ENCODE peak calls at places on chromosomes 13 and 19, in seven cellular contexts. O is Peyer's patch; A is EL; D is KG1; S is activated naive CD8-positive, alpha-beta T cell treated with anti-CD3 and anti-CD28 coated beads for 36 hours; E is neuronal stem cell; Q is stimulated activated CD4-positive, alpha-beta T cell treated with anti-CD3 and anti-CD28 coated beads, Interleukin-1b, Interleukin-23, amount 100 ng/mL, for 1 hour. I is an unnamed sample.

GRCh38 chr13:52169839-52170238 is 10.4 kb upstream of the NEK3 start:
- DNase-seq in O (no peak), A (no peak), D (no peak), S (no peak), E (no peak), Q (no peak), I (no peak)

GRCh38 chr19:36120092-36120983 is 5.1 kb downstream of the TBCB start:
- DNase-seq in O (no peak), A (no peak), D (no peak), S (no peak), E (no peak), Q (no peak), I (no peak)

GRCh38 chr19:13892885-13893284 is 13.0 kb downstream of the BRME1 start:
- DNase-seq in O (no peak), A (no peak), D (no peak), S (no peak), E (no peak), Q (no peak), I (no peak)

GRCh38 chr13:108083056-108083455 is 132.3 kb downstream of the LIG4 start:
- DNase-seq in O (no peak), A (no peak), D (no peak), S (no peak), E (no peak), Q (no peak), I (no peak)

GRCh38 chr19:4376245-4376990 is 23.9 kb downstream of the SH3GL1 start:
- DNase-seq in O (no peak), A (no peak), D (no peak), S (no peak), E (no peak), Q (no peak), I (no peak)

GRCh38 chr13:59514316-59514715 is 649.4 kb downstream of the DIAPH3 start:
- DNase-seq in O (no peak), A (no peak), D (no peak), S (no peak), E (no peak), Q (no peak), I (no peak)

GRCh38 chr19:54096642-54097106 is 3.9 kb downstream of the OSCAR start:
- DNase-seq in O (peak), A (peak), D (no peak), S (no peak), E (no peak), Q (no peak), I (no peak)

GRCh38 chr19:46944918-46945628 is 74.6 kb upstream of the NPAS1 start:
- DNase-seq in O (no peak), A (peak), D (no peak), S (no peak), E (peak), Q (no peak), I (peak)

GRCh38 chr19:10654610-10655456 is 687 bp downstream of the ILF3 start:
- DNase-seq in O (peak), A (peak), D (peak), S (peak), E (peak), Q (peak), I (peak)

GRCh38 chr13:76816394-76816793 is 69.8 kb downstream of the KCTD12 start:
- DNase-seq in O (no peak), A (no peak), D (no peak), S (no peak), E (no peak), Q (no peak), I (no peak)

GRCh38 chr13:73903561-73903960 is 230.6 kb downstream of the KLF12 start:
- DNase-seq in O (no peak), A (no peak), D (no peak), S (no peak), E (no peak), Q (no peak), I (no peak)

GRCh38 chr19:54207908-54208783 is 7.5 kb downstream of the RPS9 start:
- DNase-seq in O (peak), A (peak), D (peak), S (peak), E (no peak), Q (no peak), I (peak)

GRCh38 chr13:45162821-45163220 is 38.0 kb downstream of the KCTD4 start:
- DNase-seq in O (no peak), A (peak), D (no peak), S (no peak), E (no peak), Q (no peak), I (no peak)

GRCh38 chr19:11378319-11379189 is 4.1 kb downstream of the SWSAP1 start:
- DNase-seq in O (peak), A (peak), D (no peak), S (peak), E (peak), Q (no peak), I (peak)

I was measured in left ventricle myocardium superior.